ENCODE peak calls at places on chromosomes 3 and 15, in eight cellular contexts. One of them, this sample, is unnamed.

GRCh38 chr15:71002321-71002720 is 109.7 kb downstream of the LRRC49 start:
- DNase-seq in AG04450: no peak
- DNase-seq in dorsolateral prefrontal cortex: no peak
- DNase-seq in body of pancreas: no peak
- DNase-seq in right lobe of liver: no peak
- DNase-seq in sigmoid colon: no peak
- DNase-seq in psoas muscle: no peak
- DNase-seq in H9: no peak
- DNase-seq in this sample: no peak

GRCh38 chr3:58664611-58665010 is 2.0 kb downstream of the FAM3D start:
- DNase-seq in AG04450: no peak
- DNase-seq in dorsolateral prefrontal cortex: no peak
- DNase-seq in body of pancreas: no peak
- DNase-seq in right lobe of liver: peak; percentile 32
- DNase-seq in sigmoid colon: no peak
- DNase-seq in psoas muscle: no peak
- DNase-seq in H9: no peak
- DNase-seq in this sample: no peak

GRCh38 chr3:195080125-195080524 is 190.8 kb downstream of the XXYLT1 start:
- DNase-seq in AG04450: no peak
- DNase-seq in dorsolateral prefrontal cortex: no peak
- DNase-seq in body of pancreas: no peak
- DNase-seq in right lobe of liver: no peak
- DNase-seq in sigmoid colon: no peak
- DNase-seq in psoas muscle: peak; percentile 53
- DNase-seq in H9: no peak
- DNase-seq in this sample: no peak

GRCh38 chr3:94159062-94159726 is 96.3 kb downstream of the NSUN3 start:
- DNase-seq in AG04450: no peak
- DNase-seq in dorsolateral prefrontal cortex: no peak
- DNase-seq in body of pancreas: no peak
- DNase-seq in right lobe of liver: no peak
- DNase-seq in sigmoid colon: no peak
- DNase-seq in psoas muscle: no peak
- DNase-seq in H9: no peak
- DNase-seq in this sample: no peak

GRCh38 chr3:25507811-25508210 is 79.7 kb downstream of the RARB start:
- DNase-seq in AG04450: no peak
- DNase-seq in dorsolateral prefrontal cortex: no peak
- DNase-seq in body of pancreas: no peak
- DNase-seq in right lobe of liver: no peak
- DNase-seq in sigmoid colon: no peak
- DNase-seq in psoas muscle: no peak
- DNase-seq in H9: no peak
- DNase-seq in this sample: no peak

GRCh38 chr3:142064454-142064853 is 84.9 kb downstream of the TFDP2 start:
- DNase-seq in AG04450: no peak
- DNase-seq in dorsolateral prefrontal cortex: no peak
- DNase-seq in body of pancreas: no peak
- DNase-seq in right lobe of liver: no peak
- DNase-seq in sigmoid colon: no peak
- DNase-seq in psoas muscle: no peak
- DNase-seq in H9: no peak
- DNase-seq in this sample: no peak

GRCh38 chr15:63288778-63289378 is 11.5 kb downstream of the APH1B start:
- DNase-seq in AG04450: no peak
- DNase-seq in dorsolateral prefrontal cortex: no peak
- DNase-seq in body of pancreas: no peak
- DNase-seq in right lobe of liver: no peak
- DNase-seq in sigmoid colon: no peak
- DNase-seq in psoas muscle: no peak
- DNase-seq in H9: no peak
- DNase-seq in this sample: no peak

GRCh38 chr15:90351479-90352108 is 490 bp upstream of the ZNF774 start:
- DNase-seq in AG04450: no peak
- DNase-seq in dorsolateral prefrontal cortex: no peak
- DNase-seq in body of pancreas: no peak
- DNase-seq in right lobe of liver: no peak
- DNase-seq in sigmoid colon: no peak
- DNase-seq in psoas muscle: no peak
- DNase-seq in H9: no peak
- DNase-seq in this sample: no peak

GRCh38 chr15:57732526-57733331 is 26.2 kb downstream of the POLR2M start:
- DNase-seq in AG04450: peak; percentile 20
- DNase-seq in dorsolateral prefrontal cortex: peak; percentile 73
- DNase-seq in body of pancreas: peak; percentile 71
- DNase-seq in right lobe of liver: peak; percentile 63
- DNase-seq in sigmoid colon: no peak
- DNase-seq in psoas muscle: no peak
- DNase-seq in H9: peak; percentile 60
- DNase-seq in this sample: peak; percentile 57

GRCh38 chr3:179666436-179667035 is 13.7 kb downstream of the USP13 start:
- DNase-seq in AG04450: no peak
- DNase-seq in dorsolateral prefrontal cortex: no peak
- DNase-seq in body of pancreas: peak; percentile 68
- DNase-seq in right lobe of liver: peak; percentile 56
- DNase-seq in sigmoid colon: no peak
- DNase-seq in psoas muscle: peak; percentile 92
- DNase-seq in H9: peak; percentile 43
- DNase-seq in this sample: no peak

GRCh38 chr15:76332796-76333195 is 3.8 kb upstream of the ISL2 start:
- DNase-seq in AG04450: no peak
- DNase-seq in dorsolateral prefrontal cortex: no peak
- DNase-seq in body of pancreas: no peak
- DNase-seq in right lobe of liver: no peak
- DNase-seq in sigmoid colon: no peak
- DNase-seq in psoas muscle: no peak
- DNase-seq in H9: no peak
- DNase-seq in this sample: no peak

GRCh38 chr15:39411102-39411989 is 169.5 kb upstream of the THBS1 start:
- DNase-seq in AG04450: no peak
- DNase-seq in dorsolateral prefrontal cortex: no peak
- DNase-seq in body of pancreas: no peak
- DNase-seq in right lobe of liver: no peak
- DNase-seq in sigmoid colon: no peak
- DNase-seq in psoas muscle: no peak
- DNase-seq in H9: no peak
- DNase-seq in this sample: no peak

GRCh38 chr15:57079907-57080750 is 161.7 kb downstream of the TCF12 start:
- DNase-seq in AG04450: no peak
- DNase-seq in dorsolateral prefrontal cortex: no peak
- DNase-seq in body of pancreas: no peak
- DNase-seq in right lobe of liver: no peak
- DNase-seq in sigmoid colon: no peak
- DNase-seq in psoas muscle: no peak
- DNase-seq in H9: no peak
- DNase-seq in this sample: no peak

DNA sequence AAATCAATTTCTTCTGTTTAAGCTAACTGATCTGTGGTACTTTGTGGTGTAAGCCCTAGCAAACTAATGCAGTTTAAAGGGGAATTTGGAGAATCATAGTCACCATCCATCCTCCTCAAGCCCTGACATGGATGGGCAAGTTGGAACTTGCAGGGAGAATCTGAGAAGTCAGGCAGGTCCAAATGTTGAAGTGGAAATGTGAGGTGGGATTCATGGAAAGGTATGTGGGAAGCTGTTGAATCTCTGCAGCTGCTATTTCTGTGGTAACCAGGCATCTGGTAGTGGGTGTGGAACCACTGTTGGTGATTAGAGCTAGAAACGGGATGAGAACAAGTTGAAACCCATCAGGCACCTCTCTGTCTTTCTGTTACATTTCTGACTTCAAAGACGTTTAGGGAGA is 38.0 kb upstream of the NMNAT3 start:
- DNase-seq in AG04450: no peak
- DNase-seq in dorsolateral prefrontal cortex: no peak
- DNase-seq in body of pancreas: no peak
- DNase-seq in right lobe of liver: no peak
- DNase-seq in sigmoid colon: no peak
- DNase-seq in psoas muscle: no peak
- DNase-seq in H9: no peak
- DNase-seq in this sample: no peak
- H3K27ac ChIP-seq in AG04450: no peak overlapping the region
- H3K27ac ChIP-seq in dorsolateral prefrontal cortex: no peak overlapping the region
- H3K27ac ChIP-seq in body of pancreas: no peak overlapping the region
- H3K27ac ChIP-seq in right lobe of liver: no peak overlapping the region
- H3K27ac ChIP-seq in sigmoid colon: no peak overlapping the region
- H3K27ac ChIP-seq in psoas muscle: no peak overlapping the region
- H3K27ac ChIP-seq in H9: no peak overlapping the region
- H3K27ac ChIP-seq in this sample: no peak overlapping the region

GRCh38 chr15:66835558-66835878 is 133.5 kb downstream of the SMAD6 start:
- DNase-seq in AG04450: no peak
- DNase-seq in dorsolateral prefrontal cortex: no peak
- DNase-seq in body of pancreas: no peak
- DNase-seq in right lobe of liver: peak; percentile 34
- DNase-seq in sigmoid colon: no peak
- DNase-seq in psoas muscle: no peak
- DNase-seq in H9: no peak
- DNase-seq in this sample: no peak

GRCh38 chr15:66834863-66835557 is 133.0 kb downstream of the SMAD6 start:
- DNase-seq in AG04450: no peak
- DNase-seq in dorsolateral prefrontal cortex: no peak
- DNase-seq in body of pancreas: no peak
- DNase-seq in right lobe of liver: peak; percentile 38
- DNase-seq in sigmoid colon: no peak
- DNase-seq in psoas muscle: no peak
- DNase-seq in H9: peak; percentile 81
- DNase-seq in this sample: no peak

GRCh38 chr15:66832679-66833078 is 130.6 kb downstream of the SMAD6 start:
- DNase-seq in AG04450: no peak
- DNase-seq in dorsolateral prefrontal cortex: no peak
- DNase-seq in body of pancreas: no peak
- DNase-seq in right lobe of liver: peak; percentile 4
- DNase-seq in sigmoid colon: no peak
- DNase-seq in psoas muscle: no peak
- DNase-seq in H9: no peak
- DNase-seq in this sample: no peak

GRCh38 chr15:66833372-66833771 is 131.3 kb downstream of the SMAD6 start:
- DNase-seq in AG04450: no peak
- DNase-seq in dorsolateral prefrontal cortex: no peak
- DNase-seq in body of pancreas: no peak
- DNase-seq in right lobe of liver: peak; percentile 25
- DNase-seq in sigmoid colon: no peak
- DNase-seq in psoas muscle: no peak
- DNase-seq in H9: no peak
- DNase-seq in this sample: no peak

GRCh38 chr15:66833803-66834202 is 131.8 kb downstream of the SMAD6 start:
- DNase-seq in AG04450: no peak
- DNase-seq in dorsolateral prefrontal cortex: no peak
- DNase-seq in body of pancreas: no peak
- DNase-seq in right lobe of liver: peak; percentile 10
- DNase-seq in sigmoid colon: no peak
- DNase-seq in psoas muscle: no peak
- DNase-seq in H9: no peak
- DNase-seq in this sample: no peak
- H3K27ac ChIP-seq in AG04450: no peak overlapping the region
- H3K27ac ChIP-seq in dorsolateral prefrontal cortex: no peak overlapping the region
- H3K27ac ChIP-seq in body of pancreas: no peak overlapping the region
- H3K27ac ChIP-seq in right lobe of liver: no peak overlapping the region
- H3K27ac ChIP-seq in sigmoid colon: no peak overlapping the region
- H3K27ac ChIP-seq in psoas muscle: no peak overlapping the region
- H3K27ac ChIP-seq in H9: no peak overlapping the region
- H3K27ac ChIP-seq in this sample: no peak overlapping the region

GRCh38 chr3:133491481-133492059 is 81.9 kb upstream of the CDV3 start:
- DNase-seq in AG04450: no peak
- DNase-seq in dorsolateral prefrontal cortex: no peak
- DNase-seq in body of pancreas: no peak
- DNase-seq in right lobe of liver: no peak
- DNase-seq in sigmoid colon: no peak
- DNase-seq in psoas muscle: no peak
- DNase-seq in H9: no peak
- DNase-seq in this sample: no peak

GRCh38 chr3:133492159-133492860 is 81.2 kb upstream of the CDV3 start:
- DNase-seq in AG04450: no peak
- DNase-seq in dorsolateral prefrontal cortex: no peak
- DNase-seq in body of pancreas: no peak
- DNase-seq in right lobe of liver: no peak
- DNase-seq in sigmoid colon: no peak
- DNase-seq in psoas muscle: no peak
- DNase-seq in H9: no peak
- DNase-seq in this sample: no peak

GRCh38 chr3:133489466-133490085 is 83.9 kb upstream of the CDV3 start:
- DNase-seq in AG04450: no peak
- DNase-seq in dorsolateral prefrontal cortex: no peak
- DNase-seq in body of pancreas: no peak
- DNase-seq in right lobe of liver: no peak
- DNase-seq in sigmoid colon: no peak
- DNase-seq in psoas muscle: no peak
- DNase-seq in H9: peak; percentile 66
- DNase-seq in this sample: peak; percentile 14

GRCh38 chr3:133488785-133489367 is 84.6 kb upstream of the CDV3 start:
- DNase-seq in AG04450: no peak
- DNase-seq in dorsolateral prefrontal cortex: no peak
- DNase-seq in body of pancreas: peak; percentile 62
- DNase-seq in right lobe of liver: no peak
- DNase-seq in sigmoid colon: no peak
- DNase-seq in psoas muscle: no peak
- DNase-seq in H9: no peak
- DNase-seq in this sample: no peak

GRCh38 chr3:133490468-133491351 is 82.8 kb upstream of the CDV3 start:
- DNase-seq in AG04450: no peak
- DNase-seq in dorsolateral prefrontal cortex: no peak
- DNase-seq in body of pancreas: no peak
- DNase-seq in right lobe of liver: no peak
- DNase-seq in sigmoid colon: no peak
- DNase-seq in psoas muscle: no peak
- DNase-seq in H9: no peak
- DNase-seq in this sample: no peak
- H3K27ac ChIP-seq in AG04450: no peak overlapping the region
- H3K27ac ChIP-seq in dorsolateral prefrontal cortex: no peak overlapping the region
- H3K27ac ChIP-seq in body of pancreas: no peak overlapping the region
- H3K27ac ChIP-seq in right lobe of liver: no peak overlapping the region
- H3K27ac ChIP-seq in sigmoid colon: no peak overlapping the region
- H3K27ac ChIP-seq in psoas muscle: no peak overlapping the region
- H3K27ac ChIP-seq in H9: no peak overlapping the region
- H3K27ac ChIP-seq in this sample: no peak overlapping the region

GRCh38 chr3:30290479-30290878 is 315.9 kb upstream of the TGFBR2 start:
- DNase-seq in AG04450: no peak
- DNase-seq in dorsolateral prefrontal cortex: no peak
- DNase-seq in body of pancreas: no peak
- DNase-seq in right lobe of liver: no peak
- DNase-seq in sigmoid colon: no peak
- DNase-seq in psoas muscle: no peak
- DNase-seq in H9: peak; percentile 27
- DNase-seq in this sample: no peak

GRCh38 chr3:30288830-30289229 is 317.6 kb upstream of the TGFBR2 start:
- DNase-seq in AG04450: no peak
- DNase-seq in dorsolateral prefrontal cortex: no peak
- DNase-seq in body of pancreas: no peak
- DNase-seq in right lobe of liver: no peak
- DNase-seq in sigmoid colon: no peak
- DNase-seq in psoas muscle: no peak
- DNase-seq in H9: no peak
- DNase-seq in this sample: no peak

GRCh38 chr3:30286811-30287210 is 319.6 kb upstream of the TGFBR2 start:
- DNase-seq in AG04450: no peak
- DNase-seq in dorsolateral prefrontal cortex: no peak
- DNase-seq in body of pancreas: no peak
- DNase-seq in right lobe of liver: no peak
- DNase-seq in sigmoid colon: no peak
- DNase-seq in psoas muscle: no peak
- DNase-seq in H9: no peak
- DNase-seq in this sample: no peak

GRCh38 chr3:30289751-30290150 is 316.6 kb upstream of the TGFBR2 start:
- DNase-seq in AG04450: no peak
- DNase-seq in dorsolateral prefrontal cortex: no peak
- DNase-seq in body of pancreas: no peak
- DNase-seq in right lobe of liver: no peak
- DNase-seq in sigmoid colon: no peak
- DNase-seq in psoas muscle: no peak
- DNase-seq in H9: no peak
- DNase-seq in this sample: no peak

GRCh38 chr3:30289324-30289723 is 317.1 kb upstream of the TGFBR2 start:
- DNase-seq in AG04450: no peak
- DNase-seq in dorsolateral prefrontal cortex: no peak
- DNase-seq in body of pancreas: no peak
- DNase-seq in right lobe of liver: no peak
- DNase-seq in sigmoid colon: no peak
- DNase-seq in psoas muscle: no peak
- DNase-seq in H9: no peak
- DNase-seq in this sample: no peak
- H3K27ac ChIP-seq in AG04450: no peak overlapping the region
- H3K27ac ChIP-seq in dorsolateral prefrontal cortex: no peak overlapping the region
- H3K27ac ChIP-seq in body of pancreas: no peak overlapping the region
- H3K27ac ChIP-seq in right lobe of liver: peak overlapping the region; percentile 3
- H3K27ac ChIP-seq in sigmoid colon: no peak overlapping the region
- H3K27ac ChIP-seq in psoas muscle: no peak overlapping the region
- H3K27ac ChIP-seq in H9: no peak overlapping the region
- H3K27ac ChIP-seq in this sample: no peak overlapping the region

This sample was measured in caudate nucleus.